ENCODE peak calls at places on chromosomes 1 and 21, in six cellular contexts. B, L, X, U, E and T are unnamed samples.

GRCh38 chr1:216310776-216311175 is 112.5 kb downstream of the USH2A start:
- DNase-seq in B (peak; percentile 50), L (no peak), X (no peak), U (peak; percentile 35), E (peak; percentile 7), T (peak; percentile 45)

GRCh38 chr1:246106342-246106763 is 400.7 kb downstream of the SMYD3 start:
- DNase-seq in B (no peak), L (no peak), X (no peak), U (no peak), E (no peak), T (no peak)

GRCh38 chr1:4172659-4173599 is 272.9 kb upstream of the C1orf174 start:
- DNase-seq in B (no peak), L (no peak), X (no peak), U (no peak), E (no peak), T (no peak)

GRCh38 chr1:27233677-27234053 is 767 bp upstream of the WDTC1 start:
- DNase-seq in B (no peak), L (no peak), X (peak; percentile 15), U (no peak), E (no peak), T (no peak)

GRCh38 chr1:85078903-85079302 is 30.6 kb upstream of the MCOLN3 start:
- DNase-seq in B (no peak), L (no peak), X (no peak), U (no peak), E (no peak), T (no peak)

GRCh38 chr1:52296345-52296744 is 69.7 kb downstream of the CC2D1B start:
- DNase-seq in B (peak; percentile 65), L (no peak), X (no peak), U (no peak), E (no peak), T (peak; percentile 10)

GRCh38 chr1:175757381-175758015 is 14.1 kb upstream of the TNR start:
- DNase-seq in B (peak; percentile 3), L (no peak), X (peak; percentile 11), U (peak; percentile 70), E (no peak), T (no peak)

GRCh38 chr1:10048601-10049000 is 15.8 kb downstream of the UBE4B start:
- DNase-seq in B (no peak), L (no peak), X (no peak), U (no peak), E (no peak), T (no peak)

GRCh38 chr1:24190970-24191570 is 4.0 kb upstream of the IFNLR1 start:
- DNase-seq in B (no peak), L (no peak), X (no peak), U (no peak), E (no peak), T (no peak)

GRCh38 chr1:151905070-151905442 is 4.3 kb downstream of the THEM4 start:
- DNase-seq in B (no peak), L (no peak), X (peak; percentile 58), U (no peak), E (no peak), T (no peak)

GRCh38 chr21:31509108-31510017 is 150.1 kb upstream of the SOD1 start:
- DNase-seq in B (no peak), L (no peak), X (peak; percentile 86), U (peak; percentile 15), E (no peak), T (no peak)

GRCh38 chr21:23936224-23936623 is 1671.1 kb downstream of the MRPL39 start:
- DNase-seq in B (no peak), L (no peak), X (no peak), U (no peak), E (no peak), T (no peak)

GRCh38 chr1:25926731-25927496 is 20.7 kb upstream of the STMN1 start:
- DNase-seq in B (peak; percentile 75), L (no peak), X (no peak), U (no peak), E (no peak), T (no peak)

GRCh38 chr1:118122234-118123004 is 62.6 kb downstream of the SPAG17 start:
- DNase-seq in B (no peak), L (no peak), X (no peak), U (no peak), E (no peak), T (no peak)